ENCODE peak calls at places on chromosomes 4 and X, in five cellular contexts. Q is choroid plexus epithelial cell; L is NCI-H1092; T is activated T-cell treated with anti-CD3 and anti-CD28 coated beads, Interleukin-2, amount 50 U/mL, for 24 hours; U is ACHN. R is an unnamed sample.

GRCh38 chr4:101910786-101911373 is 120.3 kb downstream of the BANK1 start:
- DNase-seq in Q (no peak), L (no peak), U (no peak), T (no peak), R (no peak)

GRCh38 chrX:110732274-110732673 is 63.3 kb downstream of the CHRDL1 start:
- DNase-seq in L (no peak), U (no peak), Q (no peak), T (no peak), R (no peak)

GRCh38 chr4:66465111-66465510 is 794.8 kb upstream of the EPHA5 start:
- DNase-seq in U (no peak), L (no peak), Q (peak; percentile 10), T (no peak), R (peak; percentile 3)

GRCh38 chrX:5528057-5528456 is 700.6 kb downstream of the NLGN4X start:
- DNase-seq in L (no peak), U (no peak), T (no peak), Q (no peak), R (no peak)

GRCh38 chr4:98150092-98150761 is 7.0 kb upstream of the STPG2 start:
- DNase-seq in L (no peak), Q (peak; percentile 42), T (no peak), U (peak; percentile 21), R (peak; percentile 16)

GRCh38 chrX:41334866-41335589 is 1.1 kb downstream of the DDX3X start:
- DNase-seq in U (peak; percentile 31), T (no peak), L (no peak), Q (peak; percentile 63), R (peak; percentile 62)

GRCh38 chr4:108345862-108346530 is 177.3 kb upstream of the LEF1 start:
- DNase-seq in Q (peak; percentile 64), L (no peak), T (no peak), U (no peak), R (peak; percentile 4)

GRCh38 chr4:94507708-94508107 is 56.0 kb downstream of the PDLIM5 start:
- DNase-seq in U (peak; percentile 27), Q (peak; percentile 96), T (no peak), L (no peak), R (peak; percentile 93)

GRCh38 chrX:153687121-153688039 is at the start of gene SLC6A8:
- DNase-seq in L (peak; percentile 61), T (peak; percentile 59), U (peak; percentile 52), Q (peak; percentile 53), R (peak; percentile 44)

GRCh38 chr4:24278693-24279092 is 305.7 kb downstream of the DHX15 start:
- DNase-seq in Q (peak; percentile 34), T (no peak), U (no peak), L (no peak), R (peak; percentile 73)

GRCh38 chr4:183503497-183504063 is 1.3 kb upstream of the ING2 start:
- DNase-seq in Q (peak; percentile 21), U (no peak), T (no peak), L (no peak), R (no peak)

GRCh38 chr4:24032371-24032989 is 142.6 kb upstream of the PPARGC1A start:
- DNase-seq in L (no peak), Q (peak; percentile 24), U (peak; percentile 27), T (no peak), R (peak; percentile 8)

R was measured in IMR-90.